ENCODE peak calls at places on chromosomes 4 and X, in eight cellular contexts. One of them, this sample, is unnamed.

GRCh38 chrX:136906921-136907510 is 26.5 kb upstream of the RBMX start:
- DNase-seq in activated CD4-positive, alpha-beta T cell treated with anti-CD3 and anti-CD28 coated beads, Interleukin-2, amount 50 U/mL, for 48 hours: no peak
- DNase-seq in iPS-NIHi11: no peak
- DNase-seq in C1 segment of cervical spinal cord: no peak
- DNase-seq in mesenchymal stem cell: no peak
- DNase-seq in CD8-positive, alpha-beta memory T cell: no peak
- DNase-seq in NCI-H2107: no peak
- DNase-seq in activated CD8-positive, alpha-beta memory T cell treated with anti-CD3 and anti-CD28 coated beads for 1 hour: no peak
- DNase-seq in this sample: no peak

GRCh38 chr4:120096508-120097297 is 30.1 kb upstream of the MAD2L1 start:
- DNase-seq in NCI-H2107: no peak
- DNase-seq in activated CD8-positive, alpha-beta memory T cell treated with anti-CD3 and anti-CD28 coated beads for 1 hour: no peak
- DNase-seq in CD8-positive, alpha-beta memory T cell: no peak
- DNase-seq in C1 segment of cervical spinal cord: no peak
- DNase-seq in mesenchymal stem cell: no peak
- DNase-seq in iPS-NIHi11: no peak
- DNase-seq in activated CD4-positive, alpha-beta T cell treated with anti-CD3 and anti-CD28 coated beads, Interleukin-2, amount 50 U/mL, for 48 hours: no peak
- DNase-seq in this sample: no peak

GRCh38 chr4:4859010-4859798 is at the start of gene MSX1:
- DNase-seq in activated CD8-positive, alpha-beta memory T cell treated with anti-CD3 and anti-CD28 coated beads for 1 hour: no peak
- DNase-seq in iPS-NIHi11: peak
- DNase-seq in activated CD4-positive, alpha-beta T cell treated with anti-CD3 and anti-CD28 coated beads, Interleukin-2, amount 50 U/mL, for 48 hours: peak
- DNase-seq in CD8-positive, alpha-beta memory T cell: no peak
- DNase-seq in C1 segment of cervical spinal cord: peak
- DNase-seq in NCI-H2107: peak
- DNase-seq in mesenchymal stem cell: peak
- DNase-seq in this sample: peak

GRCh38 chr4:686371-687040 is 2.4 kb downstream of the SLC49A3 start:
- DNase-seq in mesenchymal stem cell: no peak
- DNase-seq in activated CD8-positive, alpha-beta memory T cell treated with anti-CD3 and anti-CD28 coated beads for 1 hour: no peak
- DNase-seq in iPS-NIHi11: no peak
- DNase-seq in CD8-positive, alpha-beta memory T cell: no peak
- DNase-seq in C1 segment of cervical spinal cord: no peak
- DNase-seq in activated CD4-positive, alpha-beta T cell treated with anti-CD3 and anti-CD28 coated beads, Interleukin-2, amount 50 U/mL, for 48 hours: no peak
- DNase-seq in NCI-H2107: no peak
- DNase-seq in this sample: no peak

GRCh38 chr4:138235419-138235952 is 6.7 kb downstream of the SLC7A11 start:
- DNase-seq in NCI-H2107: no peak
- DNase-seq in C1 segment of cervical spinal cord: no peak
- DNase-seq in iPS-NIHi11: no peak
- DNase-seq in CD8-positive, alpha-beta memory T cell: no peak
- DNase-seq in activated CD8-positive, alpha-beta memory T cell treated with anti-CD3 and anti-CD28 coated beads for 1 hour: no peak
- DNase-seq in mesenchymal stem cell: peak
- DNase-seq in activated CD4-positive, alpha-beta T cell treated with anti-CD3 and anti-CD28 coated beads, Interleukin-2, amount 50 U/mL, for 48 hours: no peak
- DNase-seq in this sample: peak

GRCh38 chr4:75432683-75433082 is 81.5 kb downstream of the RCHY1 start:
- DNase-seq in activated CD4-positive, alpha-beta T cell treated with anti-CD3 and anti-CD28 coated beads, Interleukin-2, amount 50 U/mL, for 48 hours: no peak
- DNase-seq in C1 segment of cervical spinal cord: no peak
- DNase-seq in CD8-positive, alpha-beta memory T cell: no peak
- DNase-seq in activated CD8-positive, alpha-beta memory T cell treated with anti-CD3 and anti-CD28 coated beads for 1 hour: no peak
- DNase-seq in mesenchymal stem cell: peak
- DNase-seq in NCI-H2107: no peak
- DNase-seq in iPS-NIHi11: peak
- DNase-seq in this sample: peak

GRCh38 chr4:139247656-139248238 is 32.3 kb downstream of the MGARP start:
- DNase-seq in CD8-positive, alpha-beta memory T cell: no peak
- DNase-seq in mesenchymal stem cell: peak
- DNase-seq in C1 segment of cervical spinal cord: no peak
- DNase-seq in activated CD4-positive, alpha-beta T cell treated with anti-CD3 and anti-CD28 coated beads, Interleukin-2, amount 50 U/mL, for 48 hours: no peak
- DNase-seq in iPS-NIHi11: no peak
- DNase-seq in NCI-H2107: no peak
- DNase-seq in activated CD8-positive, alpha-beta memory T cell treated with anti-CD3 and anti-CD28 coated beads for 1 hour: no peak
- DNase-seq in this sample: no peak

GRCh38 chr4:88275516-88275915 is 8.8 kb downstream of the PPM1K start:
- DNase-seq in NCI-H2107: no peak
- DNase-seq in CD8-positive, alpha-beta memory T cell: no peak
- DNase-seq in mesenchymal stem cell: no peak
- DNase-seq in activated CD4-positive, alpha-beta T cell treated with anti-CD3 and anti-CD28 coated beads, Interleukin-2, amount 50 U/mL, for 48 hours: no peak
- DNase-seq in activated CD8-positive, alpha-beta memory T cell treated with anti-CD3 and anti-CD28 coated beads for 1 hour: no peak
- DNase-seq in C1 segment of cervical spinal cord: no peak
- DNase-seq in iPS-NIHi11: no peak
- DNase-seq in this sample: no peak

GRCh38 chr4:6834867-6835266 is 52.3 kb downstream of the KIAA0232 start:
- DNase-seq in CD8-positive, alpha-beta memory T cell: no peak
- DNase-seq in activated CD8-positive, alpha-beta memory T cell treated with anti-CD3 and anti-CD28 coated beads for 1 hour: no peak
- DNase-seq in C1 segment of cervical spinal cord: no peak
- DNase-seq in iPS-NIHi11: no peak
- DNase-seq in NCI-H2107: no peak
- DNase-seq in activated CD4-positive, alpha-beta T cell treated with anti-CD3 and anti-CD28 coated beads, Interleukin-2, amount 50 U/mL, for 48 hours: no peak
- DNase-seq in mesenchymal stem cell: peak
- DNase-seq in this sample: peak

GRCh38 chr4:175562537-175562936 is 249.5 kb downstream of the GPM6A start:
- DNase-seq in NCI-H2107: no peak
- DNase-seq in activated CD4-positive, alpha-beta T cell treated with anti-CD3 and anti-CD28 coated beads, Interleukin-2, amount 50 U/mL, for 48 hours: no peak
- DNase-seq in C1 segment of cervical spinal cord: no peak
- DNase-seq in activated CD8-positive, alpha-beta memory T cell treated with anti-CD3 and anti-CD28 coated beads for 1 hour: no peak
- DNase-seq in CD8-positive, alpha-beta memory T cell: no peak
- DNase-seq in mesenchymal stem cell: no peak
- DNase-seq in iPS-NIHi11: no peak
- DNase-seq in this sample: no peak

GRCh38 chr4:133162941-133163340 is 13.8 kb downstream of the PCDH10 start:
- DNase-seq in mesenchymal stem cell: no peak
- DNase-seq in iPS-NIHi11: no peak
- DNase-seq in activated CD8-positive, alpha-beta memory T cell treated with anti-CD3 and anti-CD28 coated beads for 1 hour: no peak
- DNase-seq in C1 segment of cervical spinal cord: peak
- DNase-seq in activated CD4-positive, alpha-beta T cell treated with anti-CD3 and anti-CD28 coated beads, Interleukin-2, amount 50 U/mL, for 48 hours: no peak
- DNase-seq in NCI-H2107: no peak
- DNase-seq in CD8-positive, alpha-beta memory T cell: no peak
- DNase-seq in this sample: no peak

GRCh38 chr4:121062466-121062975 is 9.8 kb downstream of the NDNF start:
- DNase-seq in CD8-positive, alpha-beta memory T cell: no peak
- DNase-seq in activated CD4-positive, alpha-beta T cell treated with anti-CD3 and anti-CD28 coated beads, Interleukin-2, amount 50 U/mL, for 48 hours: no peak
- DNase-seq in iPS-NIHi11: no peak
- DNase-seq in C1 segment of cervical spinal cord: no peak
- DNase-seq in mesenchymal stem cell: no peak
- DNase-seq in activated CD8-positive, alpha-beta memory T cell treated with anti-CD3 and anti-CD28 coated beads for 1 hour: no peak
- DNase-seq in NCI-H2107: no peak
- DNase-seq in this sample: no peak

GRCh38 chr4:145679991-145680455 is at the start of gene C4orf51:
- DNase-seq in mesenchymal stem cell: peak
- DNase-seq in NCI-H2107: no peak
- DNase-seq in iPS-NIHi11: no peak
- DNase-seq in C1 segment of cervical spinal cord: no peak
- DNase-seq in activated CD4-positive, alpha-beta T cell treated with anti-CD3 and anti-CD28 coated beads, Interleukin-2, amount 50 U/mL, for 48 hours: no peak
- DNase-seq in CD8-positive, alpha-beta memory T cell: no peak
- DNase-seq in activated CD8-positive, alpha-beta memory T cell treated with anti-CD3 and anti-CD28 coated beads for 1 hour: no peak
- DNase-seq in this sample: no peak

GRCh38 chr4:159363376-159363775 is 260.5 kb downstream of the RAPGEF2 start:
- DNase-seq in activated CD8-positive, alpha-beta memory T cell treated with anti-CD3 and anti-CD28 coated beads for 1 hour: no peak
- DNase-seq in mesenchymal stem cell: no peak
- DNase-seq in CD8-positive, alpha-beta memory T cell: no peak
- DNase-seq in iPS-NIHi11: no peak
- DNase-seq in activated CD4-positive, alpha-beta T cell treated with anti-CD3 and anti-CD28 coated beads, Interleukin-2, amount 50 U/mL, for 48 hours: no peak
- DNase-seq in C1 segment of cervical spinal cord: no peak
- DNase-seq in NCI-H2107: no peak
- DNase-seq in this sample: no peak

GRCh38 chrX:137550561-137551305 is 15.2 kb upstream of the ZIC3 start:
- DNase-seq in activated CD4-positive, alpha-beta T cell treated with anti-CD3 and anti-CD28 coated beads, Interleukin-2, amount 50 U/mL, for 48 hours: no peak
- DNase-seq in CD8-positive, alpha-beta memory T cell: no peak
- DNase-seq in mesenchymal stem cell: no peak
- DNase-seq in iPS-NIHi11: no peak
- DNase-seq in C1 segment of cervical spinal cord: no peak
- DNase-seq in activated CD8-positive, alpha-beta memory T cell treated with anti-CD3 and anti-CD28 coated beads for 1 hour: no peak
- DNase-seq in NCI-H2107: no peak
- DNase-seq in this sample: no peak

GRCh38 chr4:41882622-41883347 is 52.4 kb upstream of the TMEM33 start:
- DNase-seq in NCI-H2107: no peak
- DNase-seq in mesenchymal stem cell: peak
- DNase-seq in activated CD4-positive, alpha-beta T cell treated with anti-CD3 and anti-CD28 coated beads, Interleukin-2, amount 50 U/mL, for 48 hours: peak
- DNase-seq in C1 segment of cervical spinal cord: no peak
- DNase-seq in CD8-positive, alpha-beta memory T cell: peak
- DNase-seq in activated CD8-positive, alpha-beta memory T cell treated with anti-CD3 and anti-CD28 coated beads for 1 hour: peak
- DNase-seq in iPS-NIHi11: peak
- DNase-seq in this sample: peak

GRCh38 chr4:176538217-176538925 is 218.6 kb downstream of the SPCS3 start:
- DNase-seq in NCI-H2107: no peak
- DNase-seq in C1 segment of cervical spinal cord: no peak
- DNase-seq in mesenchymal stem cell: peak
- DNase-seq in iPS-NIHi11: no peak
- DNase-seq in activated CD8-positive, alpha-beta memory T cell treated with anti-CD3 and anti-CD28 coated beads for 1 hour: no peak
- DNase-seq in CD8-positive, alpha-beta memory T cell: no peak
- DNase-seq in activated CD4-positive, alpha-beta T cell treated with anti-CD3 and anti-CD28 coated beads, Interleukin-2, amount 50 U/mL, for 48 hours: no peak
- DNase-seq in this sample: no peak

GRCh38 chr4:174358823-174359222 is 75.1 kb downstream of the CEP44 start:
- DNase-seq in mesenchymal stem cell: peak
- DNase-seq in activated CD8-positive, alpha-beta memory T cell treated with anti-CD3 and anti-CD28 coated beads for 1 hour: no peak
- DNase-seq in C1 segment of cervical spinal cord: no peak
- DNase-seq in activated CD4-positive, alpha-beta T cell treated with anti-CD3 and anti-CD28 coated beads, Interleukin-2, amount 50 U/mL, for 48 hours: no peak
- DNase-seq in NCI-H2107: no peak
- DNase-seq in CD8-positive, alpha-beta memory T cell: peak
- DNase-seq in iPS-NIHi11: no peak
- DNase-seq in this sample: no peak

GRCh38 chr4:37970702-37971101 is 10.5 kb downstream of the PTTG2 start:
- DNase-seq in CD8-positive, alpha-beta memory T cell: peak
- DNase-seq in activated CD8-positive, alpha-beta memory T cell treated with anti-CD3 and anti-CD28 coated beads for 1 hour: peak
- DNase-seq in iPS-NIHi11: peak
- DNase-seq in NCI-H2107: no peak
- DNase-seq in C1 segment of cervical spinal cord: peak
- DNase-seq in activated CD4-positive, alpha-beta T cell treated with anti-CD3 and anti-CD28 coated beads, Interleukin-2, amount 50 U/mL, for 48 hours: peak
- DNase-seq in mesenchymal stem cell: no peak
- DNase-seq in this sample: peak

GRCh38 chr4:76251448-76252270 is at the start of gene FAM47E:
- DNase-seq in activated CD8-positive, alpha-beta memory T cell treated with anti-CD3 and anti-CD28 coated beads for 1 hour: no peak
- DNase-seq in CD8-positive, alpha-beta memory T cell: peak
- DNase-seq in iPS-NIHi11: peak
- DNase-seq in activated CD4-positive, alpha-beta T cell treated with anti-CD3 and anti-CD28 coated beads, Interleukin-2, amount 50 U/mL, for 48 hours: peak
- DNase-seq in C1 segment of cervical spinal cord: peak
- DNase-seq in NCI-H2107: peak
- DNase-seq in mesenchymal stem cell: peak
- DNase-seq in this sample: peak

GRCh38 chr4:122652379-122652778 is 31.5 kb upstream of the IL21 start:
- DNase-seq in activated CD8-positive, alpha-beta memory T cell treated with anti-CD3 and anti-CD28 coated beads for 1 hour: no peak
- DNase-seq in mesenchymal stem cell: peak
- DNase-seq in activated CD4-positive, alpha-beta T cell treated with anti-CD3 and anti-CD28 coated beads, Interleukin-2, amount 50 U/mL, for 48 hours: peak
- DNase-seq in NCI-H2107: no peak
- DNase-seq in CD8-positive, alpha-beta memory T cell: peak
- DNase-seq in iPS-NIHi11: peak
- DNase-seq in C1 segment of cervical spinal cord: no peak
- DNase-seq in this sample: peak

GRCh38 chr4:138500869-138501268 is 258.7 kb upstream of the SLC7A11 start:
- DNase-seq in activated CD4-positive, alpha-beta T cell treated with anti-CD3 and anti-CD28 coated beads, Interleukin-2, amount 50 U/mL, for 48 hours: no peak
- DNase-seq in NCI-H2107: no peak
- DNase-seq in activated CD8-positive, alpha-beta memory T cell treated with anti-CD3 and anti-CD28 coated beads for 1 hour: no peak
- DNase-seq in mesenchymal stem cell: no peak
- DNase-seq in C1 segment of cervical spinal cord: no peak
- DNase-seq in CD8-positive, alpha-beta memory T cell: no peak
- DNase-seq in iPS-NIHi11: no peak
- DNase-seq in this sample: no peak

GRCh38 chrX:51332188-51332942 is at the start of gene NUDT10:
- DNase-seq in activated CD8-positive, alpha-beta memory T cell treated with anti-CD3 and anti-CD28 coated beads for 1 hour: no peak
- DNase-seq in mesenchymal stem cell: peak
- DNase-seq in CD8-positive, alpha-beta memory T cell: peak
- DNase-seq in activated CD4-positive, alpha-beta T cell treated with anti-CD3 and anti-CD28 coated beads, Interleukin-2, amount 50 U/mL, for 48 hours: peak
- DNase-seq in iPS-NIHi11: peak
- DNase-seq in NCI-H2107: no peak
- DNase-seq in C1 segment of cervical spinal cord: no peak
- DNase-seq in this sample: no peak

GRCh38 chr4:135371137-135371536 is 1169.5 kb upstream of the PABPC4L start:
- DNase-seq in iPS-NIHi11: no peak
- DNase-seq in C1 segment of cervical spinal cord: no peak
- DNase-seq in mesenchymal stem cell: no peak
- DNase-seq in CD8-positive, alpha-beta memory T cell: no peak
- DNase-seq in activated CD8-positive, alpha-beta memory T cell treated with anti-CD3 and anti-CD28 coated beads for 1 hour: no peak
- DNase-seq in activated CD4-positive, alpha-beta T cell treated with anti-CD3 and anti-CD28 coated beads, Interleukin-2, amount 50 U/mL, for 48 hours: peak
- DNase-seq in NCI-H2107: no peak
- DNase-seq in this sample: no peak

GRCh38 chr4:113350576-113350975 is 301.1 kb downstream of the ANK2 start:
- DNase-seq in CD8-positive, alpha-beta memory T cell: no peak
- DNase-seq in iPS-NIHi11: no peak
- DNase-seq in C1 segment of cervical spinal cord: no peak
- DNase-seq in activated CD8-positive, alpha-beta memory T cell treated with anti-CD3 and anti-CD28 coated beads for 1 hour: no peak
- DNase-seq in mesenchymal stem cell: no peak
- DNase-seq in NCI-H2107: no peak
- DNase-seq in activated CD4-positive, alpha-beta T cell treated with anti-CD3 and anti-CD28 coated beads, Interleukin-2, amount 50 U/mL, for 48 hours: no peak
- DNase-seq in this sample: no peak

GRCh38 chr4:20043992-20044391 is 207.7 kb upstream of the SLIT2 start:
- DNase-seq in iPS-NIHi11: no peak
- DNase-seq in activated CD8-positive, alpha-beta memory T cell treated with anti-CD3 and anti-CD28 coated beads for 1 hour: no peak
- DNase-seq in CD8-positive, alpha-beta memory T cell: no peak
- DNase-seq in activated CD4-positive, alpha-beta T cell treated with anti-CD3 and anti-CD28 coated beads, Interleukin-2, amount 50 U/mL, for 48 hours: no peak
- DNase-seq in NCI-H2107: no peak
- DNase-seq in C1 segment of cervical spinal cord: no peak
- DNase-seq in mesenchymal stem cell: peak
- DNase-seq in this sample: no peak

GRCh38 chr4:184958839-184959238 is 59.5 kb upstream of the HELT start:
- DNase-seq in activated CD4-positive, alpha-beta T cell treated with anti-CD3 and anti-CD28 coated beads, Interleukin-2, amount 50 U/mL, for 48 hours: no peak
- DNase-seq in activated CD8-positive, alpha-beta memory T cell treated with anti-CD3 and anti-CD28 coated beads for 1 hour: no peak
- DNase-seq in CD8-positive, alpha-beta memory T cell: no peak
- DNase-seq in iPS-NIHi11: no peak
- DNase-seq in C1 segment of cervical spinal cord: no peak
- DNase-seq in mesenchymal stem cell: no peak
- DNase-seq in NCI-H2107: no peak
- DNase-seq in this sample: no peak

GRCh38 chrX:121000589-121000988 is 15.0 kb upstream of the CT47A1 start:
- DNase-seq in activated CD8-positive, alpha-beta memory T cell treated with anti-CD3 and anti-CD28 coated beads for 1 hour: no peak
- DNase-seq in C1 segment of cervical spinal cord: no peak
- DNase-seq in NCI-H2107: no peak
- DNase-seq in iPS-NIHi11: no peak
- DNase-seq in CD8-positive, alpha-beta memory T cell: no peak
- DNase-seq in mesenchymal stem cell: no peak
- DNase-seq in activated CD4-positive, alpha-beta T cell treated with anti-CD3 and anti-CD28 coated beads, Interleukin-2, amount 50 U/mL, for 48 hours: no peak
- DNase-seq in this sample: peak

GRCh38 chr4:6720202-6720699 is 4.3 kb downstream of the BLOC1S4 start:
- DNase-seq in mesenchymal stem cell: peak
- DNase-seq in C1 segment of cervical spinal cord: peak
- DNase-seq in NCI-H2107: peak
- DNase-seq in iPS-NIHi11: peak
- DNase-seq in CD8-positive, alpha-beta memory T cell: peak
- DNase-seq in activated CD4-positive, alpha-beta T cell treated with anti-CD3 and anti-CD28 coated beads, Interleukin-2, amount 50 U/mL, for 48 hours: peak
- DNase-seq in activated CD8-positive, alpha-beta memory T cell treated with anti-CD3 and anti-CD28 coated beads for 1 hour: peak
- DNase-seq in this sample: peak

GRCh38 chrX:50158616-50159015 is 42.2 kb downstream of the AKAP4 start:
- DNase-seq in NCI-H2107: no peak
- DNase-seq in activated CD8-positive, alpha-beta memory T cell treated with anti-CD3 and anti-CD28 coated beads for 1 hour: no peak
- DNase-seq in mesenchymal stem cell: no peak
- DNase-seq in CD8-positive, alpha-beta memory T cell: no peak
- DNase-seq in C1 segment of cervical spinal cord: no peak
- DNase-seq in activated CD4-positive, alpha-beta T cell treated with anti-CD3 and anti-CD28 coated beads, Interleukin-2, amount 50 U/mL, for 48 hours: no peak
- DNase-seq in iPS-NIHi11: no peak
- DNase-seq in this sample: no peak

GRCh38 chr4:186934841-186935443 is 211.3 kb upstream of the FAT1 start:
- DNase-seq in mesenchymal stem cell: peak
- DNase-seq in activated CD4-positive, alpha-beta T cell treated with anti-CD3 and anti-CD28 coated beads, Interleukin-2, amount 50 U/mL, for 48 hours: no peak
- DNase-seq in iPS-NIHi11: no peak
- DNase-seq in C1 segment of cervical spinal cord: no peak
- DNase-seq in NCI-H2107: no peak
- DNase-seq in CD8-positive, alpha-beta memory T cell: no peak
- DNase-seq in activated CD8-positive, alpha-beta memory T cell treated with anti-CD3 and anti-CD28 coated beads for 1 hour: no peak
- DNase-seq in this sample: no peak

GRCh38 chr4:145907363-145907762 is 31.3 kb downstream of the ZNF827 start:
- DNase-seq in iPS-NIHi11: no peak
- DNase-seq in CD8-positive, alpha-beta memory T cell: no peak
- DNase-seq in NCI-H2107: no peak
- DNase-seq in activated CD8-positive, alpha-beta memory T cell treated with anti-CD3 and anti-CD28 coated beads for 1 hour: no peak
- DNase-seq in C1 segment of cervical spinal cord: no peak
- DNase-seq in mesenchymal stem cell: no peak
- DNase-seq in activated CD4-positive, alpha-beta T cell treated with anti-CD3 and anti-CD28 coated beads, Interleukin-2, amount 50 U/mL, for 48 hours: no peak
- DNase-seq in this sample: no peak